ENCODE peak calls at places on chromosome X, in four cellular contexts. One of them, this sample, is unnamed.

GRCh38 chrX:78712381-78712780 is 35.1 kb upstream of the LPAR4 start:
- DNase-seq in Panc1: no peak
- DNase-seq in tibial nerve: no peak
- DNase-seq in adipocyte: no peak
- DNase-seq in this sample: no peak

GRCh38 chrX:4710618-4711433 is 997.4 kb upstream of the PRKX start:
- DNase-seq in adipocyte: no peak
- DNase-seq in Panc1: no peak
- DNase-seq in tibial nerve: no peak
- DNase-seq in this sample: no peak

GRCh38 chrX:150548684-150549083 is 19.7 kb upstream of the MTM1 start:
- DNase-seq in adipocyte: peak; percentile 12
- DNase-seq in Panc1: no peak
- DNase-seq in tibial nerve: no peak
- DNase-seq in this sample: peak; percentile 6

GRCh38 chrX:134936542-134936941 is 54.2 kb upstream of the SMIM10 start:
- DNase-seq in Panc1: no peak
- DNase-seq in adipocyte: peak; percentile 41
- DNase-seq in tibial nerve: no peak
- DNase-seq in this sample: peak; percentile 27

GRCh38 chrX:18855919-18856644 is 127.8 kb downstream of the PHKA2 start:
- DNase-seq in tibial nerve: no peak
- DNase-seq in adipocyte: no peak
- DNase-seq in Panc1: no peak
- DNase-seq in this sample: peak; percentile 43

GRCh38 chrX:123087326-123087725 is 96.8 kb upstream of the GRIA3 start:
- DNase-seq in adipocyte: peak; percentile 81
- DNase-seq in Panc1: no peak
- DNase-seq in tibial nerve: no peak
- DNase-seq in this sample: no peak

GRCh38 chrX:129606918-129607317 is 47.8 kb downstream of the APLN start:
- DNase-seq in tibial nerve: peak; percentile 19
- DNase-seq in adipocyte: peak; percentile 83
- DNase-seq in Panc1: peak; percentile 41
- DNase-seq in this sample: peak; percentile 12

GRCh38 chrX:150365953-150366911 is 3.1 kb downstream of the MAMLD1 start:
- DNase-seq in tibial nerve: peak; percentile 56
- DNase-seq in Panc1: no peak
- DNase-seq in adipocyte: peak; percentile 70
- DNase-seq in this sample: peak; percentile 56

GRCh38 chrX:87516716-87517115 is 886 bp upstream of the KLHL4 start:
- DNase-seq in Panc1: no peak
- DNase-seq in tibial nerve: no peak
- DNase-seq in adipocyte: no peak
- DNase-seq in this sample: peak; percentile 47

GRCh38 chrX:13646154-13646549 is 6.8 kb upstream of the TCEANC start:
- DNase-seq in adipocyte: peak; percentile 88
- DNase-seq in Panc1: no peak
- DNase-seq in tibial nerve: peak; percentile 33
- DNase-seq in this sample: peak; percentile 72

GRCh38 chrX:53047228-53047627 is 1.4 kb upstream of the GPR173 start:
- DNase-seq in Panc1: no peak
- DNase-seq in tibial nerve: no peak
- DNase-seq in adipocyte: peak; percentile 56
- DNase-seq in this sample: no peak

GRCh38 chrX:48468247-48468671 is 1.8 kb downstream of the SLC38A5 start:
- DNase-seq in Panc1: no peak
- DNase-seq in adipocyte: no peak
- DNase-seq in tibial nerve: no peak
- DNase-seq in this sample: no peak

GRCh38 chrX:3659761-3660160 is 53.7 kb downstream of the PRKX start:
- DNase-seq in tibial nerve: no peak
- DNase-seq in adipocyte: peak; percentile 25
- DNase-seq in Panc1: no peak
- DNase-seq in this sample: peak; percentile 29

GRCh38 chrX:1464282-1465131 is 11.8 kb upstream of the ASMTL start:
- DNase-seq in adipocyte: no peak
- DNase-seq in tibial nerve: no peak
- DNase-seq in Panc1: no peak
- DNase-seq in this sample: no peak

GRCh38 chrX:1462110-1462509 is 9.4 kb upstream of the ASMTL start:
- DNase-seq in Panc1: no peak
- DNase-seq in tibial nerve: no peak
- DNase-seq in adipocyte: no peak
- DNase-seq in this sample: no peak

GRCh38 chrX:1462596-1463251 is 10.0 kb upstream of the ASMTL start:
- DNase-seq in tibial nerve: no peak
- DNase-seq in Panc1: no peak
- DNase-seq in adipocyte: peak; percentile 49
- DNase-seq in this sample: peak; percentile 66

GRCh38 chrX:1465261-1466231 is 12.8 kb upstream of the ASMTL start:
- DNase-seq in tibial nerve: no peak
- DNase-seq in adipocyte: peak; percentile 7
- DNase-seq in Panc1: no peak
- DNase-seq in this sample: no peak

DNA sequence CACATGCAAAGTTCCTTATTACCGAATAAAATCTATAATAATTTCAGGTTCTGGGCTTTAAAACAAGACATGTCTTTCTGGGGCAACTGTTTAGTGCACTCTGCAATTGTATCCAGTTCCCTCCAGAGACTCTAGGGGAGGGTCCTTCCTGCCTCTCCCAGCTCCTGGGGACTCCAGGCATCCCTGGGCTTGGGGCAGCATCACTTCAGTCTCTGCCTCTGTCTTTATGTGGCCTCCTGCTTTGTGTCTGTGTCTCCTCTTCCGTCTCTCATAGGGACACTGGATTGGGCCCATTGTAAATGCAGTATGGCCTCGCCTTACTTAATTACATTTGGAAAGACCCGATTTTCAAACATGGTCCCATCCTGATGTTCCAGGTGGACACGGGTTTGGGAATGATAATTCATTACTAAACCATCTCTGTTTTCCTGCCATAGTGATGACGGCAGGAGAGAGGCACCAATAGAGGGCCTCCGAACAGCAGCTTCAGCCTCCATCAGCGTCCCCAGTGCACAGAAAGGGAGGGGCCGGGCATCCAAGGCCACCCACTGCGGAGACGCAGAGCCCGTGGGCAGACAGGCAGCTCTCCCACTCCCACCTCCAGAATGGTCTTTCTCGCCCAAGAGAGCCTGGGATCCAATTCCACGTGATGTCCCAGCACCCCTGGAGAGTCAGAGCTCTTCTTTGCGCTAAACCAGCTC is 11.0 kb upstream of the ASMTL start:
- DNase-seq in Panc1: no peak
- DNase-seq in tibial nerve: no peak
- DNase-seq in adipocyte: no peak
- DNase-seq in this sample: no peak
- H3K36me3 ChIP-seq in Panc1: no peaks in the 10 kb centered on the region
- H3K36me3 ChIP-seq in tibial nerve: no peaks in the 10 kb centered on the region
- H3K36me3 ChIP-seq in adipocyte: no peaks in the 10 kb centered on the region
- H3K36me3 ChIP-seq in this sample: no peaks in the 10 kb centered on the region

GRCh38 chrX:103304705-103305104 is 6.1 kb downstream of the BEX2 start:
- DNase-seq in Panc1: no peak
- DNase-seq in adipocyte: no peak
- DNase-seq in tibial nerve: no peak
- DNase-seq in this sample: no peak

GRCh38 chrX:103310592-103311400 is at the start of gene BEX2:
- DNase-seq in tibial nerve: no peak
- DNase-seq in adipocyte: peak; percentile 20
- DNase-seq in Panc1: peak; percentile 12
- DNase-seq in this sample: peak; percentile 31

GRCh38 chrX:103311401-103311785 is 603 bp upstream of the BEX2 start:
- DNase-seq in adipocyte: no peak
- DNase-seq in tibial nerve: no peak
- DNase-seq in Panc1: no peak
- DNase-seq in this sample: no peak

GRCh38 chrX:103309860-103310591 is 764 bp downstream of the BEX2 start:
- DNase-seq in adipocyte: no peak
- DNase-seq in tibial nerve: no peak
- DNase-seq in Panc1: no peak
- DNase-seq in this sample: no peak
- H3K4me3 ChIP-seq in adipocyte: peak overlapping the region; percentile 72
- H3K4me3 ChIP-seq in tibial nerve: peak overlapping the region; percentile 45
- H3K4me3 ChIP-seq in Panc1: peak overlapping the region; percentile 53
- H3K4me3 ChIP-seq in this sample: peak overlapping the region; percentile 52

DNA sequence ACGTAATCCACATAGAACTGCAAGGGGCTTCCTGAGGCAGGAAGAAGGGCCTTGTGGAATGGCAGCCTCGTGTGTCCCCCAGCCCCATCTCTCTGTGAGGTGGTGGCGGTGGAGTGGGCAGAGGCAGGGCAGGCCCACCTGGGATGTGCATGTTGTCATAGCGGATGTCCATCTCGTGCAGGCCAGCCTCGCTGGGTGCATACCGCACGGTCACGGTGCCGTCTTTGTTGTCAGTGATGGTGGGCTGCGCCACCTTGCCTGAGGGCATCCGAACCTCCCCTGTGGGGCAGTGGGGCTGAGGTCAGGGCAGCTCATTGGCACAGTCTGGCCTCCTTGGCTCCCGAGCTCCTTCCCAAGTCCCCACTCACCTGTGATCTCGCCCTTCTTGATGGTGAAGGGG is 20.4 kb downstream of the FLNA start:
- DNase-seq in Panc1: no peak
- DNase-seq in tibial nerve: no peak
- DNase-seq in adipocyte: no peak
- DNase-seq in this sample: no peak
- H3K36me3 ChIP-seq in Panc1: peaks cover 3% of the 10 kb centered on the region
- H3K36me3 ChIP-seq in tibial nerve: no peaks in the 10 kb centered on the region
- H3K36me3 ChIP-seq in adipocyte: peaks cover 89% of the 10 kb centered on the region
- H3K36me3 ChIP-seq in this sample: peaks cover 98% of the 10 kb centered on the region

GRCh38 chrX:20594985-20595384 is 328.3 kb upstream of the RPS6KA3 start:
- DNase-seq in Panc1: no peak
- DNase-seq in tibial nerve: no peak
- DNase-seq in adipocyte: peak; percentile 9
- DNase-seq in this sample: no peak

GRCh38 chrX:20593402-20593801 is 326.7 kb upstream of the RPS6KA3 start:
- DNase-seq in adipocyte: no peak
- DNase-seq in Panc1: no peak
- DNase-seq in tibial nerve: no peak
- DNase-seq in this sample: no peak

GRCh38 chrX:20595928-20596550 is 329.3 kb upstream of the RPS6KA3 start:
- DNase-seq in Panc1: no peak
- DNase-seq in adipocyte: peak; percentile 29
- DNase-seq in tibial nerve: no peak
- DNase-seq in this sample: no peak

GRCh38 chrX:20591246-20591645 is 324.5 kb upstream of the RPS6KA3 start:
- DNase-seq in tibial nerve: no peak
- DNase-seq in adipocyte: no peak
- DNase-seq in Panc1: no peak
- DNase-seq in this sample: no peak

GRCh38 chrX:20593836-20594235 is 327.1 kb upstream of the RPS6KA3 start:
- DNase-seq in Panc1: no peak
- DNase-seq in tibial nerve: no peak
- DNase-seq in adipocyte: no peak
- DNase-seq in this sample: no peak
- H3K4me3 ChIP-seq in Panc1: no peak overlapping the region
- H3K4me3 ChIP-seq in tibial nerve: no peak overlapping the region
- H3K4me3 ChIP-seq in adipocyte: no peak overlapping the region
- H3K4me3 ChIP-seq in this sample: no peak overlapping the region

DNA sequence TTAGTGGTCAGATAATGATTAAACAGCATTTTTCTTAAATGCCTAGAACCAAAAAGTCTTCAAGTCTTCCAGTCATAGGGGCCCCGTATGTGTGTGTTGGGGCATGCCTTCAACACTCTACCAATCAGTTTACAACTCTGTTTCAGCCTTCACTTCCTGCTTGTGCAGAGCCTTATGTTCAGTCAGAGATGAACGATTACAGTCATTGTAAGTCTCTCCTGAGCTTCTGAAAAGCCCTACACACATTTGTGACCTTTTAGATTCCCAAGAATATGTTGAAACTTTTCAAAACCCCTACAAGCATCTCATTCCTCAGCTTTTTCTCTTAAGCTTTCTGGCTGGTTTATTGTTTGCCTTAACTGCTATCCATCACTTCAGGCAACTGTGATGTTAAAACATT is 591.2 kb downstream of the ZNF674 start:
- DNase-seq in Panc1: no peak
- DNase-seq in adipocyte: peak; percentile 43
- DNase-seq in tibial nerve: no peak
- DNase-seq in this sample: no peak
- H3K36me3 ChIP-seq in Panc1: no peaks in the 10 kb centered on the region
- H3K36me3 ChIP-seq in adipocyte: no peaks in the 10 kb centered on the region
- H3K36me3 ChIP-seq in tibial nerve: no peaks in the 10 kb centered on the region
- H3K36me3 ChIP-seq in this sample: no peaks in the 10 kb centered on the region

DNA sequence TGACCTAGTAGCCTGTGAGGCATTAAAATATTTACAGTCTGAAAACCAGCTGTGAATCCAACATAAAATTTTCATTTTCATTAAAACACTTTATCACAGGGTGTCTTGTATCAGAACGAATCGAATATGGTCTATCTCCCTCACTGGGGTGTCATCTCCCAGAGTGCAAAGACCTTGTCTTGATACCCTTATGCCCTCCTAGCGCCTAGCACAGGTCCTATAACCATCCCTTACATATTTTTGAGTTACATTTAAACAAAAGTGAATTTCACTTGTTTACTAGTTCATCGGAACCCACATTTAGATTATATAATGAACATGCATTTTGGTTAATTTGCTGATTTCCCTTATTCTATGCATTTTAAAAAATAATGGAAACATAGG is 14.0 kb downstream of the DIPK2B start:
- DNase-seq in Panc1: no peak
- DNase-seq in tibial nerve: no peak
- DNase-seq in adipocyte: no peak
- DNase-seq in this sample: no peak
- H3K4me3 ChIP-seq in Panc1: no peak overlapping the region
- H3K4me3 ChIP-seq in tibial nerve: no peak overlapping the region
- H3K4me3 ChIP-seq in adipocyte: peak overlapping the region; percentile 79
- H3K4me3 ChIP-seq in this sample: no peak overlapping the region

DNA sequence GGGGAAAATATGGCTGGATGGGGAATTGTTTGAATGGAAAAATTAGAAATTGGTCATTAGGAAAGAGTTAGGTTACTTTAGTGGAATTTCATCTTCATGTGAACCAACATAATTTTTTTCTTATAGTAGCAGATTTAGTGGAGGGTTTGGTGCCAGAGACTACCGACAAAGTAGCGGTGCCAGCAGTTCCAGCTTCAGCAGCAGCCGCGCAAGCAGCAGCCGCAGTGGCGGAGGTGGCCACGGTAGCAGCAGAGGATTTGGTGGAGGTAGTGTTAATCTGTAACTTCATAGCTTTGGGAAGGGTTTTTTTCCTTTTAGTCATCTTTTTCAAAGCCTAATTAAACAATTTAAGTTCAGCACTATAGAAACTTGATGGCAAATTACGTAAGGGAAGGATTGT is 13.2 kb downstream of the DDX3X start:
- DNase-seq in adipocyte: no peak
- DNase-seq in tibial nerve: no peak
- DNase-seq in Panc1: no peak
- DNase-seq in this sample: no peak
- H3K36me3 ChIP-seq in adipocyte: peaks cover 89% of the 10 kb centered on the region
- H3K36me3 ChIP-seq in tibial nerve: peaks cover 3% of the 10 kb centered on the region
- H3K36me3 ChIP-seq in Panc1: peaks cover 33% of the 10 kb centered on the region
- H3K36me3 ChIP-seq in this sample: peaks cover 77% of the 10 kb centered on the region

This sample was measured in brain microvascular endothelial cell.